ENCODE peak calls at places on chromosomes 6 and 20, in five cellular contexts. X is SK-N-SH, I is K562, O is GM12878, Z is HEK293T. M is an unnamed sample.

GRCh38 chr20:8971669-8972316 is 97.1 kb upstream of the PLCB4 start:
- DNase-seq in X (no peak), I (no peak), O (no peak), Z (no peak), M (no peak)

GRCh38 chr6:10643214-10643641 is 51.2 kb downstream of the C6orf52 start:
- DNase-seq in X (no peak), I (peak; percentile 41), O (no peak), Z (no peak), M (no peak)

GRCh38 chr6:34075906-34076305 is 70.0 kb downstream of the GRM4 start:
- DNase-seq in X (no peak), I (no peak), O (no peak), Z (no peak), M (no peak)

GRCh38 chr6:25389501-25389900 is 110.3 kb downstream of the CARMIL1 start:
- DNase-seq in X (no peak), I (no peak), O (no peak), Z (no peak), M (no peak)

GRCh38 chr20:24523661-24524060 is 54.2 kb downstream of the SYNDIG1 start:
- DNase-seq in X (no peak), I (no peak), O (no peak), Z (no peak), M (no peak)

GRCh38 chr6:170099387-170099786 is 191.5 kb downstream of the DLL1 start:
- DNase-seq in X (no peak), I (no peak), O (no peak), Z (no peak), M (no peak)

GRCh38 chr6:45543298-45544235 is 165.8 kb upstream of the SUPT3H start:
- DNase-seq in X (no peak), I (no peak), O (no peak), Z (no peak), M (no peak)

GRCh38 chr6:30829016-30829415 is 55.3 kb upstream of the DDR1 start:
- DNase-seq in X (no peak), I (no peak), O (no peak), Z (no peak), M (no peak)

GRCh38 chr6:113352029-113352801 is 504.9 kb upstream of the MARCKS start:
- DNase-seq in X (no peak), I (no peak), O (no peak), Z (no peak), M (peak; percentile 100)

GRCh38 chr6:149963212-149963461 is 606 bp upstream of the ULBP1 start:
- DNase-seq in X (no peak), I (no peak), O (no peak), Z (peak; percentile 33), M (no peak)

GRCh38 chr6:119346450-119346849 is 3.1 kb downstream of the MAN1A1 start:
- DNase-seq in X (no peak), I (peak; percentile 34), O (no peak), Z (no peak), M (no peak)

GRCh38 chr6:126060400-126060799 is 74.1 kb downstream of the TRMT11 start:
- DNase-seq in X (no peak), I (no peak), O (no peak), Z (no peak), M (peak; percentile 29)

GRCh38 chr20:49247169-49247734 is 28.0 kb downstream of the DDX27 start:
- DNase-seq in X (no peak), I (no peak), O (no peak), Z (no peak), M (no peak)

GRCh38 chr6:105898286-105898685 is 187.8 kb upstream of the PRDM1 start:
- DNase-seq in X (no peak), I (no peak), O (no peak), Z (no peak), M (no peak)

GRCh38 chr6:21946298-21946783 is 350.5 kb downstream of the PRL start:
- DNase-seq in X (no peak), I (no peak), O (no peak), Z (no peak), M (no peak)

GRCh38 chr20:35048739-35049138 is 43.9 kb downstream of the TRPC4AP start:
- DNase-seq in X (no peak), I (no peak), O (no peak), Z (no peak), M (peak; percentile 80)

GRCh38 chr6:22145823-22146379 is 150.9 kb downstream of the PRL start:
- DNase-seq in X (peak; percentile 75), I (peak; percentile 5), O (no peak), Z (peak; percentile 11), M (no peak)

GRCh38 chr20:39880890-39881289 is 808.1 kb downstream of the MAFB start:
- DNase-seq in X (peak; percentile 8), I (peak; percentile 0), O (no peak), Z (no peak), M (no peak)

GRCh38 chr20:47678536-47678935 is 106.7 kb downstream of the SULF2 start:
- DNase-seq in X (no peak), I (no peak), O (no peak), Z (no peak), M (no peak)

GRCh38 chr20:12179692-12180091 is 262.0 kb downstream of the BTBD3 start:
- DNase-seq in X (peak; percentile 1), I (no peak), O (no peak), Z (no peak), M (no peak)

GRCh38 chr6:2782825-2783187 is 17.6 kb downstream of the WRNIP1 start:
- DNase-seq in X (no peak), I (no peak), O (no peak), Z (no peak), M (no peak)

GRCh38 chr6:31441368-31442267 is 38.2 kb downstream of the MICA start:
- DNase-seq in X (peak; percentile 75), I (peak; percentile 86), O (no peak), Z (peak; percentile 72), M (peak; percentile 60)

GRCh38 chr6:7505196-7505699 is 36.2 kb upstream of the DSP start:
- DNase-seq in X (peak; percentile 41), I (peak; percentile 6), O (no peak), Z (peak; percentile 21), M (peak; percentile 65)

GRCh38 chr6:2522521-2522920 is 228.2 kb downstream of the MYLK4 start:
- DNase-seq in X (no peak), I (no peak), O (no peak), Z (no peak), M (no peak)

DNA sequence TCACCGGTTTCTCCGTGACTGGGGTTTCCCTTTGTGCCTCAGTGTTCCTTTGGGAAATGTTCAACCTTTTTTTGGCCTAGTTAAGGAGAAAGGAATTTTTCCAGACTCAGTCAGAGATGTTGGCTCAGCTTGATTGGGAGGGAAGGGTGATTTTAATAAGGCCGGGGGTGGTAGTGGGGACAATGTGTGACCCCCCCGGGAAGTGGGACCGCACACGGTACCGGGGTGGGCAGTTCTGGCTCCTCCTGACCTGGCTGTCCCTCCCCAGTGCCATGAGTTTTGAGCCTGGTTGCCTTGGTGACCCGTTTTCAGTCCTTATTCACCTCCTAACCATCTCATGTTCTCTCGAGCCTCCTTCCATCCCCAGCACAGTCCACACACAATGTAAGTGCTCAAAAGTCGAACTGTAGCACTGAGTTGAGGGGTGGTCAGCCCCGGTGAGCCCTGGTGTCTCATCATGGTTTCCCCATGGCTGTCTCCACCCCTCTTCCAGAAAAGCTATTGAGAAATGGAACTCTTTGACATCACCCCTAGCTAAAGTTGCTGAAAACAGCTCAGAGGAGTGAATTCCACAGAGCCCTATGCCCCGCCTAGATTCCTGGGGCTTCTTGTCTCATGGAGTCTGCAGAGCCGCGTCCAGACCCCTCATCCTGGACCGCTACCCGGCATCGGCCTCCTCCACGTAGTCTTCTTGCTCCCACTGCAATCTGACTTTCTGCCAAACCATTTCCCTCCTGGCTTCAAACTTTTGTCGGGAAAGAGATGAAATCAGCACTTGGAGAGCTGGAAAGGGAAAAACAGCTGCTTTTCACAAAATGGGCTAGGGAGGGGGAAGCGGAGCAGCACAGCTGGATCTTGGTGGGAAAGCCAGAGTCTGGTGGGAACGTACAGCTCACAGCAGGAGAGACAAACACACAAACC is 132.4 kb downstream of the SNX5 start:
- DNase-seq in X (no peak), I (no peak), O (no peak), Z (no peak), M (no peak)
- TF ChIP-seq FOXM1 in X (no peak), I (no peak), O (no peak), Z (no peak), M (no peak)

DNA sequence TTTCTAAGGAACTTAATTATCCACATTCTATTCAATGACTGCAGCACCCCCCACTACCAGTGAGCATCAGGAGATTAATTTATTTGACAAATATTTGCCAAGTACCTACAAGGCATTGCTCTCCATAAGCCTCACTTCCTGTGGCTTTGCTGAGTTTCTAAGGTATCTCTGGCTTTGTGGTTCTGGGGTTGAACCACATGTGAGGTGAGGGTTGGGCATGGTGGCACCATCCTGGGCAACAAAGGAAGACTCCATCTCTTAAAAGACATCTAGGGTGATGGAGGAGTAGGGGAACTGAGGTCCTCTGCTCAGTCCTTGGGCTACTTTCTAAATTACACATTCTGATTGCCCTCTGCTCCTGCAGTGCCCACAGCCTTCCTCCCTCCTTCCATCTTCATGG is 25.5 kb upstream of the WFDC2 start:
- DNase-seq in X (no peak), I (no peak), O (no peak), Z (no peak), M (no peak)
- TF ChIP-seq FOXM1 in X (no peak), I (no peak), O (no peak), Z (no peak), M (no peak)

GRCh38 chr6:53493635-53494025 is 51.3 kb downstream of the GCLC start:
- DNase-seq in X (no peak), I (no peak), O (no peak), Z (no peak), M (no peak)

GRCh38 chr6:53494076-53494475 is 50.8 kb downstream of the GCLC start:
- DNase-seq in X (no peak), I (no peak), O (no peak), Z (no peak), M (no peak)

GRCh38 chr6:53496100-53496499 is 48.8 kb downstream of the GCLC start:
- DNase-seq in X (no peak), I (no peak), O (no peak), Z (no peak), M (no peak)

GRCh38 chr6:53495496-53495895 is 49.4 kb downstream of the GCLC start:
- DNase-seq in X (no peak), I (no peak), O (no peak), Z (no peak), M (no peak)

GRCh38 chr6:53492860-53493634 is 51.9 kb downstream of the GCLC start:
- DNase-seq in X (peak; percentile 30), I (peak; percentile 63), O (no peak), Z (peak; percentile 32), M (peak; percentile 59)
- TF ChIP-seq FOXM1 in X (no peak), I (no peak), O (no peak), Z (no peak), M (no peak)

DNA sequence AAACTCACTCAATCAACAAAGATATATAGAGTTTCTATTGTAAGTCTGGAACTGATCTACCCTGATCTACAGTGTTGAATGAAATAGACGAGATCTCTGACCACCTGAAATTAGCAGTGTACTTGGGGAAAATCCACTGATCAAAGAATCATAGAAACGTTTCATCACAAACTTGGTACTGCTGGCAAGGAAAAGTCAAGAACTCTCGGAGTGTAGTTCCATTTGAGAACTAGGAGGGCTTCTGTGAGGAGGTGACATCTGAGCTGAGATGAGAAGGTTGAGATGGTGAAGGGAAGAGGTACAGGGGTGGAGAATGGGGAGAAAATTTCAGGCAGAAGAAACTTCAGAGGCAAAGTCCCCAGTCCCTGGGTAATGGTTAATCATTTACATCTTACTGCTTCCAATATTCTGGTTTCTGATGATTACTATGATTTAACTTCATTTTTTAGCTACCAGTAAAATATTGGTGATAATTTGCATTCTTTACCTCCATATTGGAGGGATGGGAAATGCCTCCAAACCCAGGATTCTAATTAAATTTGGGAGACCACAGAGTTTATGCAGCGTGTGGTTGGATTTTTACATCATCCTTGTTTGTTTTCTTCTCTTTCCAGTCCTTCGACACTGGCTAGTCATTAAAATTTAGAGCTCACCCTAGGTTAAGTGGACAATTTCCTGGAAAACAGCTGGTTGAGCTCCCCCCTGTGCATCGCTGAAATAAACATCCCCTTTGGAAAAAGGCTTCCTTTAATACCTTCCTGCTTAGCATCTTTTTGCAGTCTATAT is 191.9 kb downstream of the BCAS1 start:
- DNase-seq in X (no peak), I (no peak), O (no peak), Z (no peak), M (no peak)
- TF ChIP-seq FOXM1 in X (no peak), I (no peak), O (no peak), Z (no peak), M (no peak)